ENCODE peak calls at places on chromosome 14, in nine cellular contexts. B, F, J, Z, Q, M, R, D and V are unnamed samples. For H3K4me1, the result is how much of the 10 kb centered on the place peaks cover.

GRCh38 chr14:49770212-49770817 is 2.4 kb downstream of the KLHDC2 start:
- DNase-seq in B (peak), F (peak), J (peak), Z (no peak), Q (no peak), M (no peak), R (peak), D (no peak), V (no peak)

GRCh38 chr14:67524152-67524963 is 8.7 kb upstream of the PLEKHH1 start:
- DNase-seq in B (peak), F (no peak), J (no peak), Z (peak), Q (no peak), M (no peak), R (no peak), D (no peak), V (no peak)

GRCh38 chr14:91860238-91860637 is 7.1 kb downstream of the TC2N start:
- DNase-seq in B (no peak), F (no peak), J (no peak), Z (no peak), Q (no peak), M (no peak), R (no peak), D (no peak), V (no peak)

GRCh38 chr14:64706119-64706465 is 1.9 kb downstream of the PLEKHG3 start:
- DNase-seq in B (no peak), F (no peak), J (no peak), Z (peak), Q (no peak), M (no peak), R (no peak), D (no peak), V (no peak)

GRCh38 chr14:45716506-45716905 is 463.5 kb upstream of the MIS18BP1 start:
- DNase-seq in B (no peak), F (no peak), J (no peak), Z (no peak), Q (no peak), M (no peak), R (no peak), D (no peak), V (no peak)

GRCh38 chr14:21505009-21505553 is 6.1 kb downstream of the METTL3 start:
- DNase-seq in B (no peak), F (no peak), J (no peak), Z (no peak), Q (no peak), M (no peak), R (no peak), D (no peak), V (no peak)

GRCh38 chr14:81311816-81312215 is 88.3 kb downstream of the STON2 start:
- DNase-seq in B (no peak), F (no peak), J (no peak), Z (no peak), Q (peak), M (no peak), R (no peak), D (no peak), V (no peak)

GRCh38 chr14:65658202-65658601 is 245.7 kb downstream of the FUT8 start:
- DNase-seq in B (no peak), F (no peak), J (no peak), Z (no peak), Q (peak), M (no peak), R (no peak), D (no peak), V (no peak)

GRCh38 chr14:73833530-73834257 is 17.9 kb upstream of the PTGR2 start:
- DNase-seq in B (no peak), F (no peak), J (peak), Z (no peak), Q (no peak), M (no peak), R (peak), D (no peak), V (peak)

GRCh38 chr14:75823334-75823733 is 158.5 kb downstream of the TGFB3 start:
- DNase-seq in B (no peak), F (no peak), J (no peak), Z (peak), Q (no peak), M (no peak), R (no peak), D (peak), V (no peak)

GRCh38 chr14:23052182-23052623 is 5.1 kb downstream of the CDH24 start:
- DNase-seq in B (no peak), F (peak), J (no peak), Z (no peak), Q (no peak), M (no peak), R (no peak), D (no peak), V (no peak)

GRCh38 chr14:22099942-22100763 is 426.5 kb upstream of the OR4E1 start:
- DNase-seq in B (peak), F (peak), J (peak), Z (peak), Q (peak), M (peak), R (peak), D (peak), V (peak)

GRCh38 chr14:52348796-52349195 is 34.7 kb downstream of the PTGER2 start:
- DNase-seq in B (no peak), F (no peak), J (no peak), Z (no peak), Q (no peak), M (no peak), R (no peak), D (no peak), V (no peak)

GRCh38 chr14:99578541-99579044 is 25.4 kb downstream of the CCDC85C start:
- DNase-seq in B (no peak), F (no peak), J (no peak), Z (peak), Q (no peak), M (no peak), R (no peak), D (peak), V (no peak)

GRCh38 chr14:99581371-99581770 is 22.6 kb downstream of the CCDC85C start:
- DNase-seq in B (no peak), F (no peak), J (no peak), Z (no peak), Q (no peak), M (no peak), R (no peak), D (no peak), V (no peak)

GRCh38 chr14:99581960-99582359 is 22.0 kb downstream of the CCDC85C start:
- DNase-seq in B (no peak), F (no peak), J (no peak), Z (no peak), Q (no peak), M (no peak), R (no peak), D (no peak), V (no peak)

GRCh38 chr14:99579077-99579836 is 24.8 kb downstream of the CCDC85C start:
- DNase-seq in B (peak), F (peak), J (no peak), Z (no peak), Q (peak), M (no peak), R (peak), D (no peak), V (peak)

GRCh38 chr14:99579903-99580570 is 24.0 kb downstream of the CCDC85C start:
- DNase-seq in B (peak), F (peak), J (no peak), Z (no peak), Q (peak), M (no peak), R (peak), D (no peak), V (peak)
- H3K4me1 ChIP-seq in B (under half), F (half or more), J (under half), Z (under half), Q (under half), M (under half), R (under half), D (under half), V (under half)

DNA sequence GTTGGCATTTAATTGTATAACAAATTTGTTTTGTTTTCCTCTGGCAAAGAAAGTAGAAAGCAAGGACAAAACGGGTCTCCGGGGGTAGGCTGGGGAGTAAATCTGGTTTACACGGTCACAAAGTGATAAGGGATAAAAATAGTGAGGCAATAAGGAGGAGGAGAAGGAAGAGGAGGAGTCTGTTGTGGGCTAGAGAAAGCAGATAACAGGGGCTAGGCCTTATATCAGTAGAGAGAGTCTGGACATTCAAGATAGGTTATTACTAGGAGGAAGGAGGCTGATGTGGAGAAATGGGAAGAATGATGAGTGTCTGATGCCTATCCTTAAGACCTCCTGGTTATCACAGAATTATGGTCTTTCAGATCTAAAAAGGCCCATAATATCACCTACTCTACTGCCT is 83.2 kb upstream of the SSTR1 start:
- DNase-seq in B (no peak), F (no peak), J (no peak), Z (no peak), Q (no peak), M (no peak), R (no peak), D (no peak), V (no peak)
- H3K27ac ChIP-seq in B (no peak), F (no peak), J (no peak), Z (no peak), Q (no peak), M (no peak), R (no peak), D (no peak), V (no peak)

GRCh38 chr14:94540031-94540794 is 21.0 kb upstream of the SERPINA4 start:
- DNase-seq in B (no peak), F (no peak), J (no peak), Z (no peak), Q (no peak), M (no peak), R (no peak), D (no peak), V (no peak)
- TF ChIP-seq CTCF in B (no peak), F (no peak), J (no peak), Z (no peak), Q (peak), M (no peak), R (no peak), D (no peak), V (no peak)

GRCh38 chr14:55451398-55451797 is 11.0 kb upstream of the TBPL2 start:
- DNase-seq in B (no peak), F (no peak), J (no peak), Z (no peak), Q (no peak), M (no peak), R (no peak), D (no peak), V (no peak)
- H3K4me1 ChIP-seq in B (under half), F (under half), J (under half), Z (under half), Q (under half), M (under half), R (under half), D (under half), V (under half)

DNA sequence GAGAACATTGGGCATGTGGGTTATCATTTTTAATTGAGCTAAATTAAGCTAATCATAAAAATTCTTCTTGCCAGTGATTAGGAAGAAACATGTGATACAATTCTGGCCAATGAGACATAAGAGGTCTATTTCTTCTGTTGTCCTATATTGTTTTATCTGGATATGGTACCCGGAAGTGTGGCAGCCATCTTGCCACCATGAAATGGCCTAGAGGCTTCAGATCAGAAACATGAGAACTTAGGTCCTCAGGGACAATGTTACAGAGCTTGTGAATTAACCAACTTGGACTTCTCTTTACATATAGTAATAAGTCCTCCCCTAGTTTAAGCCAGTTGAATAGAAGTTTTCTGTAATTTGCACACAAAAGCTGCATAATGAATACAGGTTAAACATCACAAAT is 30.5 kb downstream of the MBIP start:
- DNase-seq in B (no peak), F (no peak), J (no peak), Z (no peak), Q (no peak), M (no peak), R (no peak), D (no peak), V (no peak)
- H3K27ac ChIP-seq in B (no peak), F (no peak), J (no peak), Z (no peak), Q (no peak), M (no peak), R (no peak), D (no peak), V (no peak)